ENCODE peak calls at places on chromosomes 16 and 17, in four cellular contexts. R is GM23248, E is ascending aorta, K is caudate nucleus. N is an unnamed sample.

GRCh38 chr17:68356520-68356919 is 65.2 kb downstream of the ARSG start:
- DNase-seq in K (no peak), E (no peak), R (no peak), N (no peak)

GRCh38 chr16:2122429-2122828 is 13.3 kb downstream of the PKD1 start:
- DNase-seq in E (no peak), K (no peak), R (no peak), N (no peak)

GRCh38 chr17:43645765-43646481 is 15.8 kb downstream of the MEOX1 start:
- DNase-seq in E (peak), R (peak), K (no peak), N (no peak)

GRCh38 chr16:23057013-23057596 is 92.1 kb downstream of the USP31 start:
- DNase-seq in E (no peak), K (no peak), R (no peak), N (no peak)

GRCh38 chr17:1362964-1363363 is 37.1 kb downstream of the YWHAE start:
- DNase-seq in R (peak), K (no peak), E (peak), N (no peak)

GRCh38 chr16:30005341-30006094 is 5.3 kb downstream of the DOC2A start:
- DNase-seq in R (peak), K (no peak), E (no peak), N (no peak)

GRCh38 chr17:28972437-28972836 is 21.1 kb upstream of the PHF12 start:
- DNase-seq in R (peak), K (no peak), E (no peak), N (no peak)

GRCh38 chr16:31183432-31184428 is 3.8 kb downstream of the FUS start:
- DNase-seq in K (no peak), R (peak), E (no peak), N (no peak)

GRCh38 chr16:69105501-69106361 is at the start of gene HAS3:
- DNase-seq in K (no peak), R (peak), E (no peak), N (peak)

GRCh38 chr16:50864386-50864785 is 122.5 kb downstream of the CYLD start:
- DNase-seq in E (no peak), R (no peak), K (no peak), N (no peak)

GRCh38 chr16:9122969-9123368 is 31.5 kb downstream of the HAPSTR1 start:
- DNase-seq in K (no peak), E (peak), R (no peak), N (no peak)

GRCh38 chr16:2159052-2159838 is 3.7 kb downstream of the TRAF7 start:
- DNase-seq in R (peak), K (peak), E (peak), N (peak)

GRCh38 chr16:67531247-67531646 is 2.6 kb downstream of the RIPOR1 start:
- DNase-seq in E (no peak), K (no peak), R (no peak), N (no peak)

GRCh38 chr17:7740481-7741001 is 23.0 kb downstream of the DNAH2 start:
- DNase-seq in R (no peak), K (no peak), E (no peak), N (no peak)

GRCh38 chr16:17801024-17801423 is 330.3 kb upstream of the XYLT1 start:
- DNase-seq in E (no peak), K (no peak), R (no peak), N (no peak)

GRCh38 chr17:5922476-5922875 is 147.7 kb upstream of the WSCD1 start:
- DNase-seq in R (no peak), K (no peak), E (no peak), N (no peak)

GRCh38 chr17:65163990-65164495 is 26.9 kb downstream of the RGS9 start:
- DNase-seq in K (no peak), R (peak), E (no peak), N (no peak)

GRCh38 chr16:46688101-46688656 is 799 bp downstream of the VPS35 start:
- DNase-seq in E (no peak), R (no peak), K (no peak), N (peak)

GRCh38 chr16:50744911-50745310 is 3.0 kb downstream of the CYLD start:
- DNase-seq in E (no peak), R (peak), K (no peak), N (no peak)

GRCh38 chr17:46192211-46192483 is 1.1 kb downstream of the KANSL1 start:
- DNase-seq in K (no peak), R (no peak), E (no peak), N (no peak)

GRCh38 chr17:4230142-4230541 is 33.6 kb downstream of the ANKFY1 start:
- DNase-seq in K (no peak), E (peak), R (peak), N (no peak)

GRCh38 chr16:67649494-67649931 is 4.6 kb downstream of the CARMIL2 start:
- DNase-seq in E (no peak), K (no peak), R (peak), N (no peak)

GRCh38 chr17:49156256-49156655 is 23.7 kb downstream of the B4GALNT2 start:
- DNase-seq in R (no peak), K (no peak), E (no peak), N (no peak)

GRCh38 chr17:32518856-32519768 is 32.3 kb downstream of the CDK5R1 start:
- DNase-seq in E (no peak), R (peak), K (no peak), N (no peak)

GRCh38 chr17:46895171-46895570 is 27.8 kb upstream of the GOSR2 start:
- DNase-seq in R (no peak), K (no peak), E (no peak), N (no peak)

GRCh38 chr17:80101946-80102706 is 745 bp downstream of the GAA start:
- DNase-seq in K (no peak), E (no peak), R (peak), N (no peak)

GRCh38 chr17:47957591-47958490 is at the start of gene PRR15L:
- DNase-seq in K (no peak), R (no peak), E (no peak), N (no peak)

GRCh38 chr16:28609631-28610594 is at the start of gene SULT1A1:
- DNase-seq in E (peak), R (no peak), K (no peak), N (no peak)

GRCh38 chr17:77571141-77571540 is 387.4 kb upstream of the TNRC6C start:
- DNase-seq in E (peak), K (no peak), R (no peak), N (no peak)
- H3K27ac ChIP-seq in E (no peak), K (peak), R (no peak), N (no peak)

DNA sequence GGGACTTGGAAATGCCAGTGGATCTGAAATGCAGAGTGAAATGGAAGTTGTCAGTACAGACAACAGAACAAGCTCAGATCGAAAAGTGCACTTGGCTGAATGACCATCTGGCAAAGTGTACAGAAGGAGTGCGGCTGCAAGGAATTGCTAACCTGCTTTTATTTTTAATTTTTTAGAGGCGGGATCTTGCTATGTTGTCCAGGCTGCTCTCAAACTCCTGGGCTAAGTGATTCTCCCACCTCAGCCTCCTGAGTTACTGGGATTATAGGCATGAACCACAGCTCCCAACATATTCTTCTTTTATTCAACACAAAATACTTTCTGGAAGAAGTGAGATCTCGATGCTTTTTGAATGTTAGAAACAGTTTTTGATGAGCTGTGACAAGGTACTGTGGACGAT is 3.6 kb downstream of the LRRC59 start:
- DNase-seq in E (no peak), K (no peak), R (no peak), N (no peak)
- H3K27ac ChIP-seq in E (no peak), K (no peak), R (no peak), N (no peak)

GRCh38 chr16:56315955-56316354 is 109.4 kb downstream of the AMFR start:
- DNase-seq in R (no peak), K (no peak), E (no peak), N (no peak)

GRCh38 chr16:56312028-56312300 is 113.4 kb downstream of the AMFR start:
- DNase-seq in K (no peak), R (no peak), E (no peak), N (no peak)

GRCh38 chr16:56312556-56312955 is 112.8 kb downstream of the AMFR start:
- DNase-seq in R (no peak), K (no peak), E (no peak), N (no peak)

GRCh38 chr16:56316545-56316944 is 108.8 kb downstream of the AMFR start:
- DNase-seq in K (no peak), E (no peak), R (no peak), N (peak)

GRCh38 chr16:56314244-56314850 is 111.0 kb downstream of the AMFR start:
- DNase-seq in K (no peak), E (no peak), R (no peak), N (no peak)
- H3K27ac ChIP-seq in K (peak), E (no peak), R (no peak), N (peak)

DNA sequence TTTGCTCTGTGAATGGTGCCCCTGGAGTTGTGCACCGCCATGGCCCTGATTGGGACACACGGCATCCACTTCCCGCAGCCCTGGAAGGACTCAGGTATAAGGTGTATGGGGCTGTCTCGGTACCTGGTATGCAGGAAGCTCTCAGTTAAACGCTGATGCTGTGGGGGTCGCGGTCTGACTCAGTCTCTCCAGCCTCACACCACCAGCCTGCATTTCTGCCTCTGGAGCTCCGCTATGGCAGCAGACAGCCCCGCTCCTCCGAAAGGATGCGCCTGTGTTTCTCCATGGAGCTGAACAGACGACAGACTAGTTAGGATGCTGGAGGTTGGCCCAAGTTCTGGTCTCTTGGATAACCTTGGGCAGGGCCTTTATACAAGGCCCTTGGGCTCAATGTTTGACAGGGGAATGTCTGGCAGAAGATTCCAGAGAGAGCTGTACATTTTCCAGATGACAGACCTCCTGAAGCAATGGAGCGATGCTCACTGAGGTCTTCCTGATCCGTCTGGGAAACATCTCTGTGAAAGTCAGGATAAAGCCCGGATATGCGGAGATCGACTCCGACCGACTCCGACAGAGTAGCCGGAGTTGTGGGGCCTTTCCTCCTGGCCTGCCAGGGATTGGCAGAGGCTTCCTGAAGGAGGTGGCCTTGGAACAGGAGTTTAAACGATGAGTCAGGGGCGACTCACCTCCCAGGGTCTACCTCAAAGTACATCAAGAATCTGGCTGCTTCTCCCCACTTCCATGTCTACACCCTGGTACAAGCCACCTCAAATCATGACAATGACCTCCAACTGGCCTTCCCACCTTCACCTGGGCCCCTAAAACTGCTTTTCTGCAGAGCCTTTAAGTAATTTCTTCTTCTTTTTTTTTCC is 21.9 kb upstream of the BCAR1 start:
- DNase-seq in K (no peak), R (peak), E (no peak), N (no peak)
- H3K27ac ChIP-seq in K (no peak), R (no peak), E (no peak), N (no peak)

DNA sequence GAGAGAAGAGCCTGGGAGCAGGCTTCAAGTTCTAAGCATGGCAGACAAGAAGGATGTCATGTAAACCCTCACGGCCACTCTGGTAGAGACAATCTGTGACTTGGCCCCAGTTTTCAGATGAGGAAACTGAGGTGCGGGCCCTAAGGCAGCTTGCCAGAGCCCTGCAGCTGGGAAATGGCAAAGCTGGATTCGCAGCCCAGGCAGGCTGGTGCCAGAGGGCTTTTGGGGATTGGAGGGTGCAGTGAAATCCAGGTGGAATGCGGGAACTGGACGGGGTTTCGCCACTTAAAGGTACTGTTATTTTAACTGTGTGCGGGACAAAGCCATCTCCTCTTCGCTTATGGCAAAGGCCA is 477 bp upstream of the OSGIN1 start:
- DNase-seq in K (no peak), R (no peak), E (no peak), N (no peak)
- H3K27ac ChIP-seq in K (no peak), R (peak), E (peak), N (peak)

GRCh38 chr17:17883801-17884200 is 47.0 kb upstream of the SREBF1 start:
- DNase-seq in K (no peak), R (no peak), E (no peak), N (no peak)
- H3K27ac ChIP-seq in K (no peak), R (no peak), E (no peak), N (no peak)

GRCh38 chr17:37744961-37745800 is at the start of gene HNF1B:
- DNase-seq in E (no peak), K (no peak), R (no peak), N (no peak)

GRCh38 chr17:37742762-37743611 is 1.9 kb downstream of the HNF1B start:
- DNase-seq in K (no peak), R (peak), E (no peak), N (no peak)

GRCh38 chr17:37743612-37743874 is 1.3 kb downstream of the HNF1B start:
- DNase-seq in E (no peak), K (no peak), R (no peak), N (no peak)

GRCh38 chr17:37744633-37744927 is 279 bp downstream of the HNF1B start:
- DNase-seq in K (no peak), R (no peak), E (no peak), N (no peak)

DNA sequence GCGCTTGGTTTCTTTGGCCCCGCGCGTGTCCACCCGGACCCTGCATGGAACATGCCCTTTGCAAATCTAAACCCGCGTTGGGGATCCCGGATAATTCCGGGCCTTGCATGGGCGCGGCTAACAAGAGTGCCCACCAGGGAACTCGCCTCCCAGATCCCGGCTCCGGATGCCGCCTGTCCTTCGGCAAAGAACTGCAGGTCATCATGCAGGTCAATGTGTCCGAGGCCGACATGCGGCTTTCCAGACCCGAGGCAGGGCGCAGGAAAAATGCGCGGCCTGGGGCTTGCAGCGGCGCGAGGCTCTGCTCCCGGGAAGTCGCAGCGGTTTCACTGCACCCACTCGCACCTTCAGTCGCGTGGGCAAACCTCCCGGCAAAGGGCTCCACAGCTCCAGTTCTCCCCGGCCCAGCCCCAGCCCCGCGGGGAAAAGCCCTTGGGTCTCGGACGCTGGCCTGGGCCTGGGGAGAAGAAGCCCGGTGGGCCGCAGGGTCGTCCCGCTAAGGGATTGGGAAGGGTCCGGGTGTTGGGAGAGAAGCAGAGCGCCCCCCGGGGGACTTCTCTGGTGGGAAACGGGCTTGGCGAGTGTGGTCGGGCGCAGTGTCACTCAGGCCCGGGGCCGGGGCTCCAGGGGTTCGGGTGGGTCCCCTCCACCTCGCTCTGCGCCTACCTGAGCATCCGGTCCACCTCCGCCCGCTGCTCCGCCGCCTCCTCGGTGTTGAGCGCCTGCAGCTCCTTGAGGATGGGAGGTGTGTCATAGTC is 805 bp downstream of the HNF1B start:
- DNase-seq in K (no peak), E (no peak), R (no peak), N (no peak)
- H3K27ac ChIP-seq in K (no peak), E (no peak), R (no peak), N (no peak)

DNA sequence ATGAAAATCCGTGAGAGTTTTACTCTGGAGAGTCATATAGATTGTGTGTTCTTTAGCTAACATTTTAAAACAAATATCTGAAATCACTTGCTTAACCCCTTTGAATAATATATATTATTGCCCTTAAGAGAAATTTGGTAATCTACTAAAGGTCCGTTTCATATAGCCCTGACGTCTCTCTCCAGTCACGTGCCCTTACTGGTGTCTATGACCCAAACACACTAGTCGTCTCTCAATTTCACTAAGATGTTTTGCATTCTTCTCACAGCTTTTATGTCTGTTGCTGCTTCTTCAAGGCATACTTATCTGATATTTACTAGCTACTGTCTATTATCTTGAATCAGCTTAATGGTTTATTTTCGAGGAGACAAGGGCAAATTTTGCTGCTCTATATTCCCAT is 409.9 kb downstream of the KCNJ18 start:
- DNase-seq in R (no peak), E (no peak), K (no peak), N (no peak)
- H3K27ac ChIP-seq in R (no peak), E (no peak), K (no peak), N (no peak)

GRCh38 chr17:70100983-70101382 is 26.0 kb downstream of the KCNJ16 start:
- DNase-seq in R (peak), K (no peak), E (no peak), N (no peak)
- H3K27ac ChIP-seq in R (no peak), K (no peak), E (no peak), N (no peak)